ENCODE peak calls at places on chromosomes 6 and 20, in four cellular contexts. R, Z, Q and A are unnamed samples.
A peak's percentile ranks its signal among the peaks of the same experiment; 100 is the strongest.

GRCh38 chr6:69179681-69180080 is 544.6 kb downstream of the ADGRB3 start:
- DNase-seq in Z (no peak), Q (peak; percentile 85), R (no peak), A (no peak)

GRCh38 chr6:75812560-75812959 is 63.5 kb downstream of the MYO6 start:
- DNase-seq in Q (no peak), R (no peak), Z (no peak), A (no peak)

GRCh38 chr6:20487669-20488375 is 46.4 kb upstream of the CDKAL1 start:
- DNase-seq in Z (peak; percentile 75), Q (no peak), R (no peak), A (no peak)

GRCh38 chr20:47799116-47799715 is 13.9 kb upstream of the SULF2 start:
- DNase-seq in Q (no peak), R (no peak), Z (no peak), A (no peak)

GRCh38 chr6:49423817-49424216 is 39.2 kb downstream of the MMUT start:
- DNase-seq in Q (peak; percentile 5), Z (no peak), R (no peak), A (no peak)

GRCh38 chr6:82331031-82331773 is 32.4 kb upstream of the TPBG start:
- DNase-seq in Q (peak; percentile 97), R (no peak), Z (peak; percentile 42), A (peak; percentile 37)

GRCh38 chr6:138115877-138116660 is 8.8 kb upstream of the PERP start:
- DNase-seq in R (peak; percentile 72), Q (peak; percentile 75), Z (peak; percentile 74), A (peak; percentile 81)

GRCh38 chr6:26215200-26216014 is 128.2 kb downstream of the HFE start:
- DNase-seq in R (peak; percentile 87), Q (peak; percentile 81), Z (peak; percentile 36), A (peak; percentile 47)

GRCh38 chr6:105603779-105604592 is 201.1 kb upstream of the PREP start:
- DNase-seq in R (no peak), Q (no peak), Z (peak; percentile 76), A (no peak)

GRCh38 chr6:139533573-139534471 is 159.4 kb upstream of the CITED2 start:
- DNase-seq in Z (peak; percentile 83), R (no peak), Q (peak; percentile 73), A (no peak)

GRCh38 chr6:125944434-125944816 is 12.1 kb upstream of the HINT3 start:
- DNase-seq in Z (peak; percentile 88), Q (no peak), R (no peak), A (no peak)

GRCh38 chr6:89506716-89507597 is 74.0 kb downstream of the ANKRD6 start:
- DNase-seq in R (no peak), Z (no peak), Q (peak; percentile 61), A (no peak)

GRCh38 chr6:10633216-10633615 is 61.2 kb downstream of the C6orf52 start:
- DNase-seq in R (no peak), Z (peak; percentile 75), Q (peak; percentile 63), A (no peak)

GRCh38 chr6:149895702-149896310 is 2.1 kb downstream of the RAET1E start:
- DNase-seq in Q (no peak), R (no peak), Z (peak; percentile 62), A (no peak)

GRCh38 chr6:52995913-52996685 is 1.0 kb upstream of the GSTA4 start:
- DNase-seq in R (peak; percentile 63), Q (peak; percentile 96), Z (peak; percentile 91), A (peak; percentile 73)

GRCh38 chr6:147179809-147180208 is 24.4 kb upstream of the STXBP5 start:
- DNase-seq in R (no peak), Z (no peak), Q (no peak), A (no peak)

GRCh38 chr6:166997768-166998255 is 1.4 kb upstream of the CEP43 start:
- DNase-seq in R (peak; percentile 65), Q (peak; percentile 90), Z (peak; percentile 69), A (peak; percentile 81)

GRCh38 chr6:15264902-15265761 is 19.3 kb downstream of the JARID2 start:
- DNase-seq in Q (no peak), R (peak; percentile 51), Z (peak; percentile 79), A (peak; percentile 77)

GRCh38 chr6:102736941-102737368 is 1343.4 kb downstream of the GRIK2 start:
- DNase-seq in Z (peak; percentile 76), Q (no peak), R (no peak), A (no peak)

GRCh38 chr6:159686697-159687096 is 6.3 kb downstream of the SOD2 start:
- DNase-seq in R (no peak), Z (no peak), Q (no peak), A (no peak)
- H3K4me2 ChIP-seq in R (no peak overlapping the region), Z (no peak overlapping the region), Q (no peak overlapping the region), A (no peak overlapping the region)

DNA sequence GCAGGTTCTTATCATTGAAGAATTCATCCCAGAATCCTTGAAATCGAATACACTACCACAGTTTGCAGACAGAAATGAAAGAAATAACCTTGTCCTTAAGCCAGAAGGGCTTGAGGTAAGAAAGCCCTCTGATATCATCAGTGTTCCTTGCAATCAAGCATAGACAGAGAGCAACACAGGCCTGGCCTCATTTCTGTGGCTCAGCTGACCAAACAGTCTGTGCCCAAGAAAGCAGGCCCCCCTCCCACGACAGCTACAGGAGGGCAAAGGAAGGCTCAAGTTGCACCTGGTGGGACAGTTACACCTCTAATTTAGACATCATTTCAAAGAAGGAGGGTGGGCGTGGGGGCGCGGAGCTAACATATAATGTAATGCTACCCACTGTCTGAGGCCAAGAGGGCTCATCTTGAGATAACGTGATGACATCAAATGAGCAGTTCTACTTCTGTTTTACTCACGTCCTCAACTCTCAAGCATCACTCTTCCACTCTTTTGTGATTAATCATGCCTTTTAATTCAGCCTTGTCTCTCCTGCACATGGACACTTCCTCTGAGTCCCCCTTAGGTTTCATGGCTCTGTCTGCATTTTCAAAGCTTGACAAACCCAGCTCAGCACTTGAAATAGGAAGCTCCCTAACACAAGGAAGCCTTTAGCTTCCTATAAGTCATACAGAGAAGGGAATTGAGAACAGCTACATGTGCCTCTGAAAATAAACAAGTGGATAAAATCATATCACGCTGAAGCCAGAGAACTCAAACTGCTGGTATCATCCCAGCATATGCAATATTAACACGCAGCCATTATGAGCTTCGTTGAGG is 21.4 kb downstream of the KIF16B start:
- DNase-seq in Q (no peak), R (no peak), Z (peak; percentile 13), A (no peak)
- H3K4me2 ChIP-seq in Q (no peak overlapping the region), R (no peak overlapping the region), Z (no peak overlapping the region), A (no peak overlapping the region)

DNA sequence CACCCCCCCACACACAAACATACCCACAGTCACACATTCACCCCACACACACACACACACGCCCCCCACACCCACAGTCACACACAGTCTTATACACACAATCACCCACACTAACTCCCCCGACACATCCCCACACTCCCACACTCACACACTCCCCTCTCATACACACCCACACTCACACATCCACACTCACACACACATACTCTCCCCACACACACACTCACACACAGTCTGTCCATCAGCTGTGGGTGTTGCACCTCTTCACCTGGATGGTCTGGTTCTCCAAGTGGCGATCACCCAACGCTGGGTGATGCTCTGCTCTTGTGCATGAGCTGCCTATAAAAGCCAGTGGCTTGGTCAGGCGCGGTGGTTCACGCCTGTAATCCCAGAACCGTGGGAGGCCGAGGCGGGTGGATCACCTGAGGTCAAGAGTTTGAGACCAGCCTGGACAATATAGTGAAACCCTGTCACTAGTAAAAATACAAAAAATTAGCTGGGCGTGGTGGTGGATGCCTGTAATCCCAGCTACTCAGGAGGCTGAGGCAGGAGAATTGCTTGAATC is 158.9 kb downstream of the SMOC2 start:
- DNase-seq in Z (no peak), Q (no peak), R (no peak), A (no peak)
- H3K4me2 ChIP-seq in Z (no peak overlapping the region), Q (no peak overlapping the region), R (no peak overlapping the region), A (no peak overlapping the region)

GRCh38 chr6:111794716-111795452 is 78.4 kb downstream of the FYN start:
- DNase-seq in Z (no peak), R (no peak), Q (no peak), A (no peak)

GRCh38 chr6:111796310-111796918 is 76.8 kb downstream of the FYN start:
- DNase-seq in R (no peak), Z (no peak), Q (no peak), A (no peak)

GRCh38 chr6:111793711-111794111 is 79.5 kb downstream of the FYN start:
- DNase-seq in Q (no peak), R (no peak), Z (no peak), A (no peak)

GRCh38 chr6:111794300-111794699 is 79.0 kb downstream of the FYN start:
- DNase-seq in R (no peak), Q (no peak), Z (no peak), A (no peak)

GRCh38 chr6:111795558-111795957 is 77.7 kb downstream of the FYN start:
- DNase-seq in R (no peak), Q (no peak), Z (no peak), A (no peak)
- H3K4me2 ChIP-seq in R (no peak overlapping the region), Q (no peak overlapping the region), Z (no peak overlapping the region), A (no peak overlapping the region)

GRCh38 chr20:57759724-57760123 is 49.9 kb upstream of the PMEPA1 start:
- DNase-seq in R (no peak), Z (no peak), Q (peak; percentile 20), A (peak; percentile 22)

GRCh38 chr20:57763235-57763595 is 53.4 kb upstream of the PMEPA1 start:
- DNase-seq in R (no peak), Q (no peak), Z (no peak), A (no peak)

GRCh38 chr20:57761413-57761734 is 51.6 kb upstream of the PMEPA1 start:
- DNase-seq in R (no peak), Q (no peak), Z (no peak), A (no peak)

GRCh38 chr20:57762531-57763234 is 52.9 kb upstream of the PMEPA1 start:
- DNase-seq in Z (no peak), R (no peak), Q (no peak), A (no peak)

GRCh38 chr20:57760698-57761412 is 51.0 kb upstream of the PMEPA1 start:
- DNase-seq in Z (no peak), R (peak; percentile 22), Q (no peak), A (no peak)
- H3K4me2 ChIP-seq in Z (no peak overlapping the region), R (no peak overlapping the region), Q (no peak overlapping the region), A (no peak overlapping the region)

GRCh38 chr20:34560614-34561013 is 2.1 kb downstream of the MAP1LC3A start:
- DNase-seq in Q (no peak), Z (no peak), R (no peak), A (no peak)

GRCh38 chr20:34558320-34559202 is at the start of gene MAP1LC3A:
- DNase-seq in Q (peak; percentile 96), R (no peak), Z (peak; percentile 95), A (peak; percentile 98)

GRCh38 chr20:34560141-34560523 is 1.6 kb downstream of the MAP1LC3A start:
- DNase-seq in Q (no peak), Z (no peak), R (no peak), A (no peak)

GRCh38 chr20:34559311-34560140 is 1.0 kb downstream of the MAP1LC3A start:
- DNase-seq in R (no peak), Q (no peak), Z (no peak), A (peak; percentile 20)

DNA sequence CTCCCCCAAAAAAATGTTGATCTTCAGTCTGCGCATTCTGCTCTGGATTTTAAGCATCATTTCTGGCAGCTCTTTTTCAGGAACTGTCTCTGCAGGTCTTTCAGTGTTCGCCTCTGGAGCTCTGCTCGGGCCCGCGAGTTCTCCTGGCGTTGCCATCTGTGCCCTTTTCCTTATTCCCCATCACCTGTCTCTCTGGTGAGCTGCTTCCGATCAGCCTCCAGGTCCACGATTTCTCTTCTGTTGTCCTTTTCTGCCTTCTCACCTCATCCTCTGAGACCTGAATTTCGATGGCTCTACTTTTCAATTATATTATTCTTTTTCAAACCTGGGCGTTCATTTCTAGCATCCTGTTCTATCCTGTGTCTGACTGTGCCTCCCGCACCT is 590 bp upstream of the MAP1LC3A start:
- DNase-seq in Q (no peak), R (no peak), Z (no peak), A (no peak)
- H3K4me2 ChIP-seq in Q (peak overlapping the region; percentile 51), R (no peak overlapping the region), Z (peak overlapping the region; percentile 94), A (peak overlapping the region; percentile 76)